ENCODE peak calls at places on chromosomes 4 and X, in five cellular contexts. One of them, this sample, is unnamed.

GRCh38 chrX:1860936-1861670 is 246.2 kb downstream of the ASMT start:
- DNase-seq in iPS-NIHi11: no peak
- DNase-seq in omental fat pad: no peak
- DNase-seq in MCF 10A: no peak
- DNase-seq in foreskin fibroblast: no peak
- DNase-seq in this sample: peak

GRCh38 chrX:53319614-53320542 is 38.5 kb upstream of the IQSEC2 start:
- DNase-seq in iPS-NIHi11: no peak
- DNase-seq in omental fat pad: peak
- DNase-seq in MCF 10A: no peak
- DNase-seq in foreskin fibroblast: no peak
- DNase-seq in this sample: no peak

GRCh38 chrX:16125520-16126149 is 2.3 kb downstream of the GRPR start:
- DNase-seq in iPS-NIHi11: no peak
- DNase-seq in omental fat pad: no peak
- DNase-seq in MCF 10A: no peak
- DNase-seq in foreskin fibroblast: no peak
- DNase-seq in this sample: no peak

GRCh38 chrX:100648601-100649417 is 4.8 kb downstream of the SRPX2 start:
- DNase-seq in iPS-NIHi11: no peak
- DNase-seq in omental fat pad: no peak
- DNase-seq in MCF 10A: no peak
- DNase-seq in foreskin fibroblast: peak
- DNase-seq in this sample: no peak

GRCh38 chrX:153646620-153647373 is at the start of gene DUSP9:
- DNase-seq in iPS-NIHi11: peak
- DNase-seq in omental fat pad: peak
- DNase-seq in MCF 10A: no peak
- DNase-seq in foreskin fibroblast: no peak
- DNase-seq in this sample: peak

GRCh38 chr4:158016511-158016910 is 156.3 kb downstream of the GASK1B start:
- DNase-seq in iPS-NIHi11: no peak
- DNase-seq in omental fat pad: no peak
- DNase-seq in MCF 10A: peak
- DNase-seq in foreskin fibroblast: peak
- DNase-seq in this sample: no peak

GRCh38 chrX:65601530-65602281 is 65.7 kb upstream of the MSN start:
- DNase-seq in iPS-NIHi11: no peak
- DNase-seq in omental fat pad: no peak
- DNase-seq in MCF 10A: peak
- DNase-seq in foreskin fibroblast: peak
- DNase-seq in this sample: peak

GRCh38 chr4:73735231-73735630 is 5.1 kb upstream of the CXCL8 start:
- DNase-seq in iPS-NIHi11: no peak
- DNase-seq in omental fat pad: no peak
- DNase-seq in MCF 10A: no peak
- DNase-seq in foreskin fibroblast: peak
- DNase-seq in this sample: no peak

GRCh38 chr4:128868758-128869157 is 59.3 kb downstream of the JADE1 start:
- DNase-seq in iPS-NIHi11: no peak
- DNase-seq in omental fat pad: no peak
- DNase-seq in MCF 10A: peak
- DNase-seq in foreskin fibroblast: peak
- DNase-seq in this sample: no peak

GRCh38 chrX:9555354-9555753 is 90.5 kb downstream of the TBL1X start:
- DNase-seq in iPS-NIHi11: no peak
- DNase-seq in omental fat pad: no peak
- DNase-seq in MCF 10A: peak
- DNase-seq in foreskin fibroblast: no peak
- DNase-seq in this sample: no peak

GRCh38 chr4:72112514-72113156 is 80.8 kb downstream of the NPFFR2 start:
- DNase-seq in iPS-NIHi11: no peak
- DNase-seq in omental fat pad: no peak
- DNase-seq in MCF 10A: peak
- DNase-seq in foreskin fibroblast: no peak
- DNase-seq in this sample: no peak

GRCh38 chrX:53356186-53356585 is 66.3 kb downstream of the SMC1A start:
- DNase-seq in iPS-NIHi11: peak
- DNase-seq in omental fat pad: no peak
- DNase-seq in MCF 10A: peak
- DNase-seq in foreskin fibroblast: no peak
- DNase-seq in this sample: no peak

GRCh38 chr4:175470141-175470540 is 341.9 kb downstream of the GPM6A start:
- DNase-seq in iPS-NIHi11: no peak
- DNase-seq in omental fat pad: no peak
- DNase-seq in MCF 10A: no peak
- DNase-seq in foreskin fibroblast: no peak
- DNase-seq in this sample: no peak

GRCh38 chr4:47913858-47914218 is 545 bp downstream of the NFXL1 start:
- DNase-seq in iPS-NIHi11: peak
- DNase-seq in omental fat pad: no peak
- DNase-seq in MCF 10A: no peak
- DNase-seq in foreskin fibroblast: no peak
- DNase-seq in this sample: no peak

GRCh38 chr4:61984260-61984909 is 784.3 kb downstream of the ADGRL3 start:
- DNase-seq in iPS-NIHi11: peak
- DNase-seq in omental fat pad: no peak
- DNase-seq in MCF 10A: peak
- DNase-seq in foreskin fibroblast: no peak
- DNase-seq in this sample: no peak

GRCh38 chrX:150060406-150060805 is 122.1 kb upstream of the EOLA2 start:
- DNase-seq in iPS-NIHi11: no peak
- DNase-seq in omental fat pad: no peak
- DNase-seq in MCF 10A: no peak
- DNase-seq in foreskin fibroblast: no peak
- DNase-seq in this sample: no peak

GRCh38 chr4:30719363-30720020 is 677 bp upstream of the PCDH7 start:
- DNase-seq in iPS-NIHi11: peak
- DNase-seq in omental fat pad: no peak
- DNase-seq in MCF 10A: peak
- DNase-seq in foreskin fibroblast: no peak
- DNase-seq in this sample: peak